ENCODE peak calls at places on chromosome 9, in nine cellular contexts. C is naive thymus-derived CD8-positive, alpha-beta T cell; V is neural progenitor cell; O is ACHN; E is stimulated activated CD4-positive, alpha-beta T cell treated with anti-CD3 and anti-CD28 coated beads, Interleukin-2, amount 100 ng/mL, for 4 hours; P is HCEC 1CT; D is cortex of kidney; N is spleen; R is mesenchymal stem cell. G is an unnamed sample.

GRCh38 chr9:95140821-95141220 is 176.7 kb downstream of the FANCC start:
- DNase-seq in V (no peak), C (no peak), E (no peak), O (no peak), R (no peak), N (no peak), D (no peak), P (no peak), G (no peak)

GRCh38 chr9:108444400-108445358 is 411.1 kb downstream of the ACTL7B start:
- DNase-seq in C (no peak), R (peak), O (peak), N (no peak), P (peak), V (peak), E (no peak), D (no peak), G (no peak)

GRCh38 chr9:72292184-72292787 is 72.7 kb downstream of the ZFAND5 start:
- DNase-seq in R (peak), E (no peak), P (peak), N (no peak), O (peak), C (no peak), V (peak), D (no peak), G (no peak)

GRCh38 chr9:99176527-99177013 is 45.2 kb downstream of the ALG2 start:
- DNase-seq in N (no peak), E (no peak), O (no peak), V (no peak), R (no peak), C (no peak), D (no peak), P (no peak), G (no peak)

GRCh38 chr9:119788876-119789275 is 419.6 kb upstream of the BRINP1 start:
- DNase-seq in C (no peak), P (no peak), N (no peak), V (no peak), R (no peak), O (peak), E (no peak), D (no peak), G (no peak)

GRCh38 chr9:87402537-87402936 is 95.1 kb upstream of the DAPK1 start:
- DNase-seq in C (no peak), R (no peak), E (no peak), V (no peak), N (no peak), P (no peak), O (no peak), D (no peak), G (no peak)

GRCh38 chr9:68817079-68817875 is 112.2 kb downstream of the PIP5K1B start:
- DNase-seq in E (no peak), N (no peak), O (no peak), D (no peak), P (no peak), C (no peak), R (no peak), V (no peak), G (no peak)

GRCh38 chr9:130661461-130662098 is 2.8 kb upstream of the PRDM12 start:
- DNase-seq in R (peak), E (no peak), P (no peak), N (no peak), V (peak), D (no peak), O (no peak), C (no peak), G (no peak)

GRCh38 chr9:83744206-83744605 is 36.4 kb upstream of the UBQLN1 start:
- DNase-seq in R (no peak), V (no peak), C (no peak), D (no peak), N (no peak), O (no peak), E (no peak), P (no peak), G (no peak)

G was measured in mesendoderm.